ENCODE peak calls at places on chromosomes 4 and X, in four cellular contexts. One of them, this sample, is unnamed.

GRCh38 chr4:7134737-7135388 is 57.5 kb upstream of the SORCS2 start:
- DNase-seq in GM23248: peak
- DNase-seq in PC-3: peak
- DNase-seq in neuronal stem cell: no peak
- DNase-seq in this sample: peak

GRCh38 chr4:24912252-24913098 is at the start of gene CCDC149:
- DNase-seq in GM23248: peak
- DNase-seq in PC-3: peak
- DNase-seq in neuronal stem cell: peak
- DNase-seq in this sample: peak

GRCh38 chr4:27787195-27787594 is 926.6 kb downstream of the STIM2 start:
- DNase-seq in GM23248: no peak
- DNase-seq in PC-3: peak
- DNase-seq in neuronal stem cell: no peak
- DNase-seq in this sample: no peak

GRCh38 chr4:118941799-118942198 is 53.1 kb downstream of the SYNPO2 start:
- DNase-seq in GM23248: no peak
- DNase-seq in PC-3: peak
- DNase-seq in neuronal stem cell: no peak
- DNase-seq in this sample: peak

GRCh38 chr4:2412534-2412884 is 5.9 kb downstream of the ZFYVE28 start:
- DNase-seq in GM23248: no peak
- DNase-seq in PC-3: peak
- DNase-seq in neuronal stem cell: no peak
- DNase-seq in this sample: no peak

GRCh38 chr4:163492951-163493504 is 1.5 kb upstream of the TMA16 start:
- DNase-seq in GM23248: peak
- DNase-seq in PC-3: peak
- DNase-seq in neuronal stem cell: no peak
- DNase-seq in this sample: no peak

GRCh38 chr4:94127707-94128328 is 79.8 kb upstream of the SMARCAD1 start:
- DNase-seq in GM23248: peak
- DNase-seq in PC-3: peak
- DNase-seq in neuronal stem cell: peak
- DNase-seq in this sample: peak

GRCh38 chrX:85084770-85085393 is 81.2 kb downstream of the APOOL start:
- DNase-seq in GM23248: peak
- DNase-seq in PC-3: peak
- DNase-seq in neuronal stem cell: peak
- DNase-seq in this sample: peak

GRCh38 chr4:169968999-169969398 is 57.2 kb downstream of the MFAP3L start:
- DNase-seq in GM23248: peak
- DNase-seq in PC-3: no peak
- DNase-seq in neuronal stem cell: no peak
- DNase-seq in this sample: peak

GRCh38 chr4:113957961-113958360 is 21.5 kb downstream of the ARSJ start:
- DNase-seq in GM23248: no peak
- DNase-seq in PC-3: no peak
- DNase-seq in neuronal stem cell: no peak
- DNase-seq in this sample: no peak

GRCh38 chrX:40663880-40664630 is 16.7 kb upstream of the CXorf38 start:
- DNase-seq in GM23248: peak
- DNase-seq in PC-3: peak
- DNase-seq in neuronal stem cell: no peak
- DNase-seq in this sample: peak

GRCh38 chr4:67751260-67751659 is 2.9 kb downstream of the GNRHR start:
- DNase-seq in GM23248: peak
- DNase-seq in PC-3: peak
- DNase-seq in neuronal stem cell: no peak
- DNase-seq in this sample: peak

GRCh38 chr4:3256230-3257124 is 7.5 kb downstream of the MSANTD1 start:
- DNase-seq in GM23248: no peak
- DNase-seq in PC-3: no peak
- DNase-seq in neuronal stem cell: no peak
- DNase-seq in this sample: no peak

GRCh38 chr4:52028970-52029369 is 8.8 kb upstream of the LRRC66 start:
- DNase-seq in GM23248: peak
- DNase-seq in PC-3: peak
- DNase-seq in neuronal stem cell: no peak
- DNase-seq in this sample: peak

GRCh38 chr4:67436742-67437141 is 108.6 kb downstream of the CENPC start:
- DNase-seq in GM23248: no peak
- DNase-seq in PC-3: no peak
- DNase-seq in neuronal stem cell: no peak
- DNase-seq in this sample: peak

GRCh38 chr4:168900080-168900479 is 110.0 kb downstream of the CBR4 start:
- DNase-seq in GM23248: peak
- DNase-seq in PC-3: no peak
- DNase-seq in neuronal stem cell: no peak
- DNase-seq in this sample: no peak

GRCh38 chr4:167606551-167606950 is 372.3 kb upstream of the SPOCK3 start:
- DNase-seq in GM23248: no peak
- DNase-seq in PC-3: no peak
- DNase-seq in neuronal stem cell: no peak
- DNase-seq in this sample: no peak

GRCh38 chr4:160546201-160546600 is 1443.3 kb downstream of the RAPGEF2 start:
- DNase-seq in GM23248: no peak
- DNase-seq in PC-3: no peak
- DNase-seq in neuronal stem cell: no peak
- DNase-seq in this sample: no peak

GRCh38 chr4:151567056-151567455 is 158.1 kb downstream of the FHIP1A start:
- DNase-seq in GM23248: no peak
- DNase-seq in PC-3: no peak
- DNase-seq in neuronal stem cell: no peak
- DNase-seq in this sample: no peak

GRCh38 chrX:154437398-154437752 is 421 bp downstream of the GDI1 start:
- DNase-seq in GM23248: no peak
- DNase-seq in PC-3: no peak
- DNase-seq in neuronal stem cell: no peak
- DNase-seq in this sample: no peak

GRCh38 chr4:118175506-118175905 is 141.2 kb downstream of the NDST3 start:
- DNase-seq in GM23248: no peak
- DNase-seq in PC-3: no peak
- DNase-seq in neuronal stem cell: no peak
- DNase-seq in this sample: no peak

GRCh38 chr4:183626168-183626567 is 32.8 kb downstream of the RWDD4 start:
- DNase-seq in GM23248: no peak
- DNase-seq in PC-3: no peak
- DNase-seq in neuronal stem cell: no peak
- DNase-seq in this sample: no peak

GRCh38 chr4:48032721-48033120 is 16.1 kb downstream of the NIPAL1 start:
- DNase-seq in GM23248: no peak
- DNase-seq in PC-3: no peak
- DNase-seq in neuronal stem cell: no peak
- DNase-seq in this sample: no peak

GRCh38 chr4:48037117-48037462 is 20.5 kb downstream of the NIPAL1 start:
- DNase-seq in GM23248: no peak
- DNase-seq in PC-3: no peak
- DNase-seq in neuronal stem cell: no peak
- DNase-seq in this sample: no peak

GRCh38 chr4:48038666-48039065 is 22.1 kb downstream of the NIPAL1 start:
- DNase-seq in GM23248: no peak
- DNase-seq in PC-3: no peak
- DNase-seq in neuronal stem cell: no peak
- DNase-seq in this sample: no peak

GRCh38 chr4:48033825-48034413 is 17.3 kb downstream of the NIPAL1 start:
- DNase-seq in GM23248: peak
- DNase-seq in PC-3: peak
- DNase-seq in neuronal stem cell: no peak
- DNase-seq in this sample: no peak

DNA sequence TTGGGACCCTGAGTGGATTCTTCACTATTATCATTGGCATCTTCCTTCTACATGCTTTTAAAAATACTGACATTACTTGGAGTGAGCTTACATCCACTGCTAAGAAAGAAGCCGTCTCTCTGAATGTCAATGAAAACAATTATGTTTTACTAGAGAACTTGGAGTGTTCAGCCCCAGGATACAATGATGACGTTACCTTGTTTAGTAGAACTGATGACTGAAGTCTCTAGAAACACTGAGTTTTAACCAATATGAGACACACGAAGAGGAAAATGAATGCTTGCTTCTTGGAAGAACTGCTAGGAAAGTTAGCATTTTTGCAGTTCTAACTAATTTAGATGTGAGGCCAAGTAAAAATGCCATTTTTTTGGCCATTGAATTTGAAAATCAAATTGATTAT is 19.4 kb downstream of the NIPAL1 start:
- DNase-seq in GM23248: no peak
- DNase-seq in PC-3: no peak
- DNase-seq in neuronal stem cell: no peak
- DNase-seq in this sample: no peak
- H3K4me2 ChIP-seq in GM23248: no peak
- H3K4me2 ChIP-seq in PC-3: no peak
- H3K4me2 ChIP-seq in neuronal stem cell: no peak
- H3K4me2 ChIP-seq in this sample: no peak

DNA sequence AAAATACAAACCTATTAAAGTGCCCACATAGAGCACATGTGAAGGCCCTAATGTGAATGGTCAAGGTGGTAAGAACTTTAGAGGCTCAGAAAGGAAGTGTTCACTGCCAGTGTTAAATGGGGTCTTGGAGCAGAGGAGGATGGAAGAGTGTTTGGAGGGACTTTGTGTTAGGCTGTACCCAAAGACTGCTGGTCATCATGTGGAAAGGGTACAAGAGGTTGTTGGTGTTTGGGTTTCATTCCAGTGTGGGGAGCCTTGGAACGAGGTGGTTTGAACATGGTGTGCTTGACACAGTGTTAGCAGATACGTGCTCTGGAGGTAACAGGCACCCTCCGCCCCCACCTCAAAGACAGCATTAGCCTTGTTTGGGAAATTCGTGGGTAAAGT is 73.1 kb downstream of the RAPGEF2 start:
- DNase-seq in GM23248: no peak
- DNase-seq in PC-3: no peak
- DNase-seq in neuronal stem cell: no peak
- DNase-seq in this sample: no peak
- H3K9ac ChIP-seq in GM23248: peak
- H3K9ac ChIP-seq in PC-3: peak
- H3K9ac ChIP-seq in neuronal stem cell: no peak
- H3K9ac ChIP-seq in this sample: peak

DNA sequence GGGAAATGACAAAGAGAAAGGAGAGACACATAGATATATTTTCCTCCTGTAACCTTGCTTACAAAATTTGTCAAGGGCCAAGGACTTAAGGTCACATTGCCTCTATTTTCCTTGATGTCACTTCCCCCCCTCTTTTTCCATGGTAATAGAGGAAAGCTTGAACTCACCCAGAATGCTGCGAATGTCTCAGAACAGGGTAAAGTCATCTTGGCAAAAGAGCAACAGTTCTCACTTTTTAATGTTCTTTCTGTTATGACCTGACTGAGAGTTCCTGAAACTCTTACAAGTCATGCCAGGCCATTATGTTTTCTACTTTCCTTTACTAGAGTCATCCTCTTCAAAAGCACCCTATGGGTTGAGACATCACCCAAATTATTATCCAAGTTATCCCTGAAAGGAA is 50.7 kb upstream of the PRDM5 start:
- DNase-seq in GM23248: no peak
- DNase-seq in PC-3: no peak
- DNase-seq in neuronal stem cell: no peak
- DNase-seq in this sample: no peak
- H3K4me2 ChIP-seq in GM23248: no peak
- H3K4me2 ChIP-seq in PC-3: no peak
- H3K4me2 ChIP-seq in neuronal stem cell: no peak
- H3K4me2 ChIP-seq in this sample: no peak

GRCh38 chrX:99142745-99143144 is 1267.3 kb downstream of the PCDH19 start:
- DNase-seq in GM23248: no peak
- DNase-seq in PC-3: no peak
- DNase-seq in neuronal stem cell: no peak
- DNase-seq in this sample: no peak
- H3K9ac ChIP-seq in GM23248: no peak
- H3K9ac ChIP-seq in PC-3: no peak
- H3K9ac ChIP-seq in neuronal stem cell: no peak
- H3K9ac ChIP-seq in this sample: no peak